ENCODE peak calls at places on chromosomes 4 and X, in four cellular contexts. Y, C, E and V are unnamed samples.
A peak's percentile ranks its signal among the peaks of the same experiment; 100 is the strongest.

GRCh38 chr4:55866973-55867574 is 13.6 kb downstream of the EXOC1 start:
- DNase-seq in Y (peak; percentile 70), C (peak; percentile 35), E (no peak), V (peak; percentile 70)

GRCh38 chrX:119942831-119943184 is 743 bp downstream of the NKAP start:
- DNase-seq in Y (no peak), C (no peak), E (no peak), V (no peak)

GRCh38 chrX:132488819-132489255 is at the start of gene MBNL3:
- DNase-seq in Y (peak; percentile 31), C (no peak), E (no peak), V (peak; percentile 38)

GRCh38 chr4:81906905-81907304 is 435.2 kb upstream of the RASGEF1B start:
- DNase-seq in Y (no peak), C (no peak), E (no peak), V (no peak)

GRCh38 chr4:80963051-80963450 is 67.5 kb upstream of the BMP3 start:
- DNase-seq in Y (peak; percentile 7), C (no peak), E (no peak), V (no peak)

GRCh38 chrX:3262906-3263305 is 83.5 kb downstream of the MXRA5 start:
- DNase-seq in Y (peak; percentile 83), C (no peak), E (no peak), V (peak; percentile 84)

GRCh38 chr4:1031956-1032795 is 20.8 kb downstream of the FGFRL1 start:
- DNase-seq in Y (no peak), C (no peak), E (no peak), V (no peak)

GRCh38 chrX:114581528-114582263 is 2.2 kb upstream of the HTR2C start:
- DNase-seq in Y (peak; percentile 0), C (no peak), E (no peak), V (no peak)

GRCh38 chr4:174669278-174669677 is 147.0 kb upstream of the HPGD start:
- DNase-seq in Y (peak; percentile 90), C (no peak), E (no peak), V (peak; percentile 86)

GRCh38 chr4:71287305-71287704 is 51.5 kb upstream of the SLC4A4 start:
- DNase-seq in Y (peak; percentile 16), C (no peak), E (no peak), V (peak; percentile 15)

GRCh38 chr4:137417676-137418075 is 114.6 kb downstream of the PCDH18 start:
- DNase-seq in Y (no peak), C (no peak), E (no peak), V (no peak)

GRCh38 chr4:157564771-157565170 is 344.2 kb downstream of the GRIA2 start:
- DNase-seq in Y (no peak), C (no peak), E (no peak), V (no peak)

GRCh38 chrX:13026877-13027652 is 17.4 kb downstream of the FAM9C start:
- DNase-seq in Y (no peak), C (no peak), E (no peak), V (no peak)

GRCh38 chr4:186724048-186724860 is 598 bp upstream of the FAT1 start:
- DNase-seq in Y (peak; percentile 64), C (peak; percentile 40), E (no peak), V (peak; percentile 74)

GRCh38 chrX:151009582-151009981 is 26.4 kb downstream of the HMGB3 start:
- DNase-seq in Y (no peak), C (no peak), E (no peak), V (no peak)

GRCh38 chr4:17701146-17701859 is 80.1 kb downstream of the FAM184B start:
- DNase-seq in Y (no peak), C (no peak), E (no peak), V (no peak)

GRCh38 chr4:40837094-40837870 is 87.5 kb downstream of the NSUN7 start:
- DNase-seq in Y (no peak), C (no peak), E (no peak), V (no peak)

GRCh38 chr4:10688827-10689226 is 4.3 kb upstream of the CLNK start:
- DNase-seq in Y (no peak), C (no peak), E (no peak), V (no peak)

GRCh38 chr4:105472871-105473339 is 957 bp downstream of the PPA2 start:
- DNase-seq in Y (peak; percentile 29), C (peak; percentile 24), E (no peak), V (no peak)

GRCh38 chrX:13464599-13465275 is 104.7 kb upstream of the EGFL6 start:
- DNase-seq in Y (no peak), C (no peak), E (no peak), V (peak; percentile 27)

GRCh38 chr4:41264212-41264611 is 7.5 kb downstream of the UCHL1 start:
- DNase-seq in Y (no peak), C (no peak), E (no peak), V (no peak)

GRCh38 chr4:108906866-108907367 is 144.1 kb upstream of the ETNPPL start:
- DNase-seq in Y (no peak), C (no peak), E (no peak), V (no peak)

DNA sequence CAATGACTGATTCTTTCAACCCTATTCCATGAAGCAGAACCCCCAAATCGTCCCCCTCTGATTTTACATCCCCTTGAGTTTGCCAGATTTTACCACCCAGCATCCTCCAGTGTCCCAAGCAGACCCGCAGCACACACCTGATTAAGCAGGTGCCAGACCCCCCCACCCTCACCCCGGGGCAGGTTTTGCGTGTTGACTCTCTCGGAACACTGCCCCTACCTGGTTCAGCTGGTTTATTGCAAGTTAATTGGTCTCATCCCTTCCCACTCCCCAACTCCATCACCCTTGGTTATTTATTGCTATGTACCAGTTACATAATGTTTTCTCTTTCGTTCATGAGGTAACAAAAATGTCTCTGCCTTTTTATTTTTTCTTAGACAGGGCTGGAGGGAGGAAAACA is 258.4 kb downstream of the BCOR start:
- DNase-seq in Y (no peak), C (no peak), E (no peak), V (no peak)
- TF ChIP-seq CTCF in Y (no peak), C (peak; percentile 16), E (no peak), V (no peak)

DNA sequence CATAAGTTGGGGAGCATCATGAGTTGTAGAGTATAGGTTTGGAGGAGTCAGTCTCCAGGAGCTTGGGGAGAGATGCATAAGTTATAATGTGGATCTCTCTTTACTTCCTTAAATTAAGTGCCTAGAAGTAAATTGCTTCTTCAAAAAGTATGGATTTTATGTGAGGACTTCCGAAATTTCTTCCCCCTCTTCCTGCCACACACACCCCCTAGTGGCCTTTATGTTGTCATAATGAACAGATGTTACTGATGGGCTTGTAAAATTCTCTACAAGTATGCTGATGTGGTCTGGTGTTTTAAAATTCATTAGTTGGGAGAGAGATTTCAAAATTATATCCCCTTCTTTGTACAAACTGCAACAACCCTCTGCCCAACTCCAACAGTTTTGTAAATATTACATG is 2.3 kb upstream of the METTL14 start:
- DNase-seq in Y (peak; percentile 50), C (peak; percentile 38), E (no peak), V (peak; percentile 61)
- H3K4me3 ChIP-seq in Y (no peak overlapping the region), C (no peak overlapping the region), E (no peak overlapping the region), V (no peak overlapping the region)

GRCh38 chrX:108945883-108946523 is 209.6 kb upstream of the IRS4 start:
- DNase-seq in Y (no peak), C (no peak), E (no peak), V (no peak)
- TF ChIP-seq CTCF in Y (no peak), C (no peak), E (no peak), V (no peak)

GRCh38 chrX:139931646-139932076 is 1.2 kb downstream of the ATP11C start:
- DNase-seq in Y (no peak), C (peak; percentile 15), E (no peak), V (peak; percentile 24)

GRCh38 chrX:139930923-139931645 is 1.8 kb downstream of the ATP11C start:
- DNase-seq in Y (no peak), C (peak; percentile 15), E (no peak), V (peak; percentile 24)

GRCh38 chrX:139932901-139933796 is at the start of gene ATP11C:
- DNase-seq in Y (peak; percentile 85), C (peak; percentile 82), E (peak; percentile 65), V (peak; percentile 87)

GRCh38 chrX:139932077-139932900 is 564 bp downstream of the ATP11C start:
- DNase-seq in Y (peak; percentile 30), C (peak; percentile 84), E (no peak), V (no peak)

DNA sequence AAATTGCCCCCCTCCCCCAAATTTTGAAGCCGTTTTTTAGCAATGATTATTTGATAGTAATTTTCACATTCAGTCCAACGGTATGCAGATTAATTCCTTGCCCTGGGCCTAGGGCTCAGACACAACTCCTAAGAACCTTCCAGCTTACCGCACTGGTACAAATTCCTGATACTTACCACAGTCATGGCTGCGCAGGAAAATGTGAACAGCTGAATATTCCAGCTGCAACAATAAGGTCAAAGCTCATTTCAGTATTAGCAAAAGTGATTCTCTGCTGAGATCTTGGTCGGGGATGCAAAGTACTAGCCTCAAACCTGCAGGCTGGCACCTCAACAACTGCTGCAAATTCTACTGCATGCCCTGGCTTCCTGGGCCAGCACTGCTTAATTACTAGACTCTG is 3.0 kb downstream of the ATP11C start:
- DNase-seq in Y (no peak), C (no peak), E (no peak), V (no peak)
- H3K4me3 ChIP-seq in Y (no peak overlapping the region), C (peak overlapping the region; percentile 15), E (no peak overlapping the region), V (peak overlapping the region; percentile 29)

GRCh38 chr4:147617173-147617840 is at the start of gene TMEM184C:
- DNase-seq in Y (peak; percentile 89), C (peak; percentile 98), E (peak; percentile 97), V (peak; percentile 91)
- TF ChIP-seq CTCF in Y (peak; percentile 23), C (no peak), E (no peak), V (peak; percentile 18)

DNA sequence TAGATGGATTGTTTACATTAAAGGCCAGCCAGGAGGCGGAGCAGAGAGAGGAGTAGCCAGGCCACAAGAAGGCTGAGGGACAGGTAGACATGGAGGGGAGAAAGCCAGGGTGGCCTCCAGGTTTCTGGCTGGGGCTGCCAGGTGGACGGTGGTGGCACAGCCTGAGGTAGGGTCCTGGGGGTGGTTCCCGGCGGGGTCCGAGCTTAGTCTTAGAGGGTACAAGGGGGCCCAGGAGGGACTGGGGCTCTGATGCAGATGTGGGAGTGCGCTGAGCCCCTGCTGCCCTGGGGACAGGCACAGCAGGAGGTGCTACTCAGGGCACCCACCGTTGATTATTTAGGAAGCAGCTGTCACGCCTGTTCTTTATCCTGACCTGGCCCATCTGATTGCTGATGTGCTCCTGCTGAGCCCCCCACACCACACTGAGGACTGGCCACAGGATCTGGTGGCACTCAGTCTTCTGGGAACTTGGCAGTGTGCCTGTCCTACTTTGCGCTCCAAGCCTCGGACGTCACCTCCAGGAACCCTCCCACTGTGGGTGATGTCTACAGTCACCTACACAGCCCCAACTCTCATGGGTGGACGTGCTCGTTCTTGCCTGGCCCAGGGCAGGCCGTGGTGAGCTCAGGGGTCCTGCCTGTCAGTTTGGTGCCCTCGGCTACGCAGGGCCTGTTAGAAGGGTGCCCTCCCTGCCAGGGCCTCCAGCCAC is 11.9 kb downstream of the WFS1 start:
- DNase-seq in Y (no peak), C (no peak), E (no peak), V (no peak)
- H3K4me3 ChIP-seq in Y (no peak overlapping the region), C (no peak overlapping the region), E (no peak overlapping the region), V (no peak overlapping the region)

GRCh38 chrX:1935805-1936204 is 320.9 kb downstream of the ASMT start:
- DNase-seq in Y (no peak), C (no peak), E (no peak), V (no peak)
- TF ChIP-seq CTCF in Y (no peak), C (peak; percentile 19), E (no peak), V (no peak)